ENCODE peak calls at places on chromosomes 7 and 10, in ten cellular contexts. One of them, this sample, is unnamed.

GRCh38 chr10:94403034-94403822 is 887 bp downstream of the TBC1D12 start:
- DNase-seq in uterus: peak; percentile 26
- DNase-seq in DND-41: no peak
- DNase-seq in Calu3: peak; percentile 56
- DNase-seq in sigmoid colon: peak; percentile 80
- DNase-seq in AG09319: no peak
- DNase-seq in dorsolateral prefrontal cortex: peak; percentile 38
- DNase-seq in bronchial epithelial cell: peak; percentile 81
- DNase-seq in GM06990: peak; percentile 81
- DNase-seq in Peyer's patch: peak; percentile 78
- DNase-seq in this sample: peak; percentile 28

GRCh38 chr10:35626971-35627507 is 15.1 kb downstream of the FZD8 start:
- DNase-seq in Peyer's patch: no peak
- DNase-seq in DND-41: no peak
- DNase-seq in uterus: no peak
- DNase-seq in AG09319: no peak
- DNase-seq in GM06990: no peak
- DNase-seq in Calu3: no peak
- DNase-seq in dorsolateral prefrontal cortex: no peak
- DNase-seq in sigmoid colon: no peak
- DNase-seq in bronchial epithelial cell: peak; percentile 59
- DNase-seq in this sample: no peak

GRCh38 chr7:45888185-45888992 is at the start of gene IGFBP1:
- DNase-seq in dorsolateral prefrontal cortex: no peak
- DNase-seq in bronchial epithelial cell: peak; percentile 7
- DNase-seq in uterus: no peak
- DNase-seq in GM06990: no peak
- DNase-seq in Peyer's patch: no peak
- DNase-seq in AG09319: no peak
- DNase-seq in DND-41: no peak
- DNase-seq in Calu3: peak; percentile 68
- DNase-seq in sigmoid colon: no peak
- DNase-seq in this sample: no peak

GRCh38 chr7:26485421-26486019 is 193.9 kb downstream of the SNX10 start:
- DNase-seq in DND-41: no peak
- DNase-seq in dorsolateral prefrontal cortex: no peak
- DNase-seq in bronchial epithelial cell: no peak
- DNase-seq in uterus: peak; percentile 35
- DNase-seq in Calu3: no peak
- DNase-seq in AG09319: no peak
- DNase-seq in Peyer's patch: no peak
- DNase-seq in GM06990: no peak
- DNase-seq in sigmoid colon: no peak
- DNase-seq in this sample: no peak

GRCh38 chr7:2470204-2471021 is 5.8 kb downstream of the GRIFIN start:
- DNase-seq in bronchial epithelial cell: no peak
- DNase-seq in dorsolateral prefrontal cortex: no peak
- DNase-seq in uterus: no peak
- DNase-seq in DND-41: no peak
- DNase-seq in GM06990: no peak
- DNase-seq in Peyer's patch: no peak
- DNase-seq in sigmoid colon: no peak
- DNase-seq in AG09319: no peak
- DNase-seq in Calu3: no peak
- DNase-seq in this sample: no peak

GRCh38 chr7:27647052-27647451 is 15.6 kb downstream of the HIBADH start:
- DNase-seq in GM06990: no peak
- DNase-seq in Peyer's patch: no peak
- DNase-seq in AG09319: no peak
- DNase-seq in Calu3: no peak
- DNase-seq in uterus: no peak
- DNase-seq in dorsolateral prefrontal cortex: no peak
- DNase-seq in sigmoid colon: no peak
- DNase-seq in bronchial epithelial cell: peak; percentile 85
- DNase-seq in DND-41: no peak
- DNase-seq in this sample: no peak

GRCh38 chr7:7274782-7275181 is 92.4 kb downstream of the C1GALT1 start:
- DNase-seq in GM06990: no peak
- DNase-seq in dorsolateral prefrontal cortex: no peak
- DNase-seq in Calu3: no peak
- DNase-seq in uterus: no peak
- DNase-seq in Peyer's patch: no peak
- DNase-seq in DND-41: no peak
- DNase-seq in AG09319: no peak
- DNase-seq in bronchial epithelial cell: peak; percentile 30
- DNase-seq in sigmoid colon: no peak
- DNase-seq in this sample: no peak

GRCh38 chr7:38903057-38903456 is 5.9 kb downstream of the VPS41 start:
- DNase-seq in sigmoid colon: no peak
- DNase-seq in uterus: no peak
- DNase-seq in bronchial epithelial cell: no peak
- DNase-seq in AG09319: no peak
- DNase-seq in dorsolateral prefrontal cortex: no peak
- DNase-seq in Peyer's patch: no peak
- DNase-seq in GM06990: no peak
- DNase-seq in Calu3: no peak
- DNase-seq in DND-41: no peak
- DNase-seq in this sample: no peak

GRCh38 chr10:99235872-99236626 is 397 bp upstream of the HPSE2 start:
- DNase-seq in DND-41: no peak
- DNase-seq in Peyer's patch: no peak
- DNase-seq in uterus: peak; percentile 24
- DNase-seq in AG09319: no peak
- DNase-seq in GM06990: no peak
- DNase-seq in sigmoid colon: no peak
- DNase-seq in bronchial epithelial cell: no peak
- DNase-seq in dorsolateral prefrontal cortex: no peak
- DNase-seq in Calu3: no peak
- DNase-seq in this sample: no peak

GRCh38 chr7:121954803-121955202 is 81.8 kb downstream of the PTPRZ1 start:
- DNase-seq in dorsolateral prefrontal cortex: no peak
- DNase-seq in AG09319: no peak
- DNase-seq in GM06990: no peak
- DNase-seq in sigmoid colon: no peak
- DNase-seq in uterus: no peak
- DNase-seq in DND-41: no peak
- DNase-seq in Calu3: no peak
- DNase-seq in Peyer's patch: no peak
- DNase-seq in bronchial epithelial cell: peak; percentile 65
- DNase-seq in this sample: no peak

GRCh38 chr10:60810437-60811182 is 32.3 kb downstream of the CDK1 start:
- DNase-seq in Calu3: peak; percentile 55
- DNase-seq in dorsolateral prefrontal cortex: no peak
- DNase-seq in uterus: no peak
- DNase-seq in bronchial epithelial cell: peak; percentile 49
- DNase-seq in sigmoid colon: no peak
- DNase-seq in DND-41: no peak
- DNase-seq in GM06990: no peak
- DNase-seq in AG09319: no peak
- DNase-seq in Peyer's patch: no peak
- DNase-seq in this sample: no peak

GRCh38 chr7:15007507-15007906 is 105.0 kb upstream of the DGKB start:
- DNase-seq in sigmoid colon: no peak
- DNase-seq in Calu3: peak; percentile 43
- DNase-seq in dorsolateral prefrontal cortex: no peak
- DNase-seq in uterus: no peak
- DNase-seq in DND-41: no peak
- DNase-seq in AG09319: no peak
- DNase-seq in bronchial epithelial cell: peak; percentile 23
- DNase-seq in GM06990: no peak
- DNase-seq in Peyer's patch: no peak
- DNase-seq in this sample: no peak

GRCh38 chr7:55280031-55280454 is 85.1 kb upstream of the LANCL2 start:
- DNase-seq in bronchial epithelial cell: peak; percentile 59
- DNase-seq in GM06990: peak; percentile 54
- DNase-seq in sigmoid colon: no peak
- DNase-seq in dorsolateral prefrontal cortex: peak; percentile 61
- DNase-seq in DND-41: peak; percentile 67
- DNase-seq in AG09319: peak; percentile 34
- DNase-seq in uterus: peak; percentile 53
- DNase-seq in Peyer's patch: no peak
- DNase-seq in Calu3: peak; percentile 84
- DNase-seq in this sample: peak; percentile 63
- TF ChIP-seq CTCF in bronchial epithelial cell: peak; percentile 65
- TF ChIP-seq CTCF in GM06990: peak; percentile 66
- TF ChIP-seq CTCF in sigmoid colon: peak; percentile 57
- TF ChIP-seq CTCF in dorsolateral prefrontal cortex: peak; percentile 75
- TF ChIP-seq CTCF in DND-41: peak; percentile 77
- TF ChIP-seq CTCF in AG09319: peak; percentile 65
- TF ChIP-seq CTCF in uterus: peak; percentile 71
- TF ChIP-seq CTCF in Peyer's patch: peak; percentile 20
- TF ChIP-seq CTCF in Calu3: peak; percentile 89
- TF ChIP-seq CTCF in this sample: no peak

GRCh38 chr10:43078986-43079273 is 2.1 kb downstream of the RET start:
- DNase-seq in bronchial epithelial cell: peak; percentile 9
- DNase-seq in uterus: no peak
- DNase-seq in Calu3: peak; percentile 60
- DNase-seq in GM06990: no peak
- DNase-seq in Peyer's patch: no peak
- DNase-seq in dorsolateral prefrontal cortex: no peak
- DNase-seq in DND-41: no peak
- DNase-seq in AG09319: no peak
- DNase-seq in sigmoid colon: no peak
- DNase-seq in this sample: no peak
- TF ChIP-seq CTCF in bronchial epithelial cell: peak; percentile 83
- TF ChIP-seq CTCF in uterus: no peak
- TF ChIP-seq CTCF in Calu3: peak; percentile 70
- TF ChIP-seq CTCF in GM06990: peak; percentile 66
- TF ChIP-seq CTCF in Peyer's patch: no peak
- TF ChIP-seq CTCF in dorsolateral prefrontal cortex: peak; percentile 52
- TF ChIP-seq CTCF in DND-41: no peak
- TF ChIP-seq CTCF in AG09319: peak; percentile 19
- TF ChIP-seq CTCF in sigmoid colon: peak; percentile 9
- TF ChIP-seq CTCF in this sample: no peak

GRCh38 chr7:156823441-156823840 is 69.5 kb downstream of the LMBR1 start:
- DNase-seq in Peyer's patch: no peak
- DNase-seq in Calu3: no peak
- DNase-seq in uterus: no peak
- DNase-seq in dorsolateral prefrontal cortex: no peak
- DNase-seq in sigmoid colon: no peak
- DNase-seq in DND-41: no peak
- DNase-seq in bronchial epithelial cell: peak; percentile 68
- DNase-seq in GM06990: no peak
- DNase-seq in AG09319: no peak
- DNase-seq in this sample: no peak

GRCh38 chr7:156833311-156833710 is 59.7 kb downstream of the LMBR1 start:
- DNase-seq in sigmoid colon: no peak
- DNase-seq in uterus: no peak
- DNase-seq in Peyer's patch: no peak
- DNase-seq in AG09319: no peak
- DNase-seq in bronchial epithelial cell: no peak
- DNase-seq in DND-41: no peak
- DNase-seq in dorsolateral prefrontal cortex: no peak
- DNase-seq in GM06990: no peak
- DNase-seq in Calu3: no peak
- DNase-seq in this sample: no peak

GRCh38 chr7:156829669-156830336 is 63.2 kb downstream of the LMBR1 start:
- DNase-seq in uterus: no peak
- DNase-seq in dorsolateral prefrontal cortex: no peak
- DNase-seq in bronchial epithelial cell: peak; percentile 41
- DNase-seq in Peyer's patch: no peak
- DNase-seq in sigmoid colon: no peak
- DNase-seq in AG09319: no peak
- DNase-seq in DND-41: no peak
- DNase-seq in GM06990: no peak
- DNase-seq in Calu3: no peak
- DNase-seq in this sample: no peak

GRCh38 chr7:156832195-156832877 is 60.6 kb downstream of the LMBR1 start:
- DNase-seq in GM06990: no peak
- DNase-seq in bronchial epithelial cell: no peak
- DNase-seq in Calu3: no peak
- DNase-seq in AG09319: no peak
- DNase-seq in uterus: no peak
- DNase-seq in Peyer's patch: no peak
- DNase-seq in DND-41: no peak
- DNase-seq in dorsolateral prefrontal cortex: no peak
- DNase-seq in sigmoid colon: no peak
- DNase-seq in this sample: no peak

DNA sequence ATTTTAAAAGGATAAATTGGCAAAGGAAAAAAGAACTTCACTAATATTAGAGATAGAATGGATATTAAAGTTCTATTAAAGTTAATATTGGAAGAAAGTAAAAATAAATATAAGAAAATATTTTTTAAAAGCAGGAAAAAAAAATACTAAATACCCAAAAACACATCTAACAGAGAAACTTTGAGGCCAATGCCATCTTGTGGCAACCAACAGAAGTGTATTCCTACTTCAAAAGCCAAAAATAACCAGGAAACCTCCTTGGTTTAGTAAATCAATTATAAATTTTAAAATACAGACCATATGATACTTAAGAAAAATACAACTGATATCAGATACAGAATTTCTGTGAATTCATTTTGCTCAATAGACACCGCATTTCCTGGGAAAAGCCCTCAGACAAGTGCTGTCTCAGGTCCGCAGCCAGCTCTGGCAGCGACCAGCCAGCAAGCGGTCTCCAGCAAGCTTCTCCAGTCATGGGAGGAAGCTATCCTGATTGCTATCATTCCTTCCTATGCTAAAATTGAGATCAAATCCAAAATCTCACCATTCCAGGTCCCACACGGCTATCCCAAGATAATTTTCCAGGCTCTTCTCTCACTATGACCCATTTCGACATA is 65.3 kb downstream of the LMBR1 start:
- DNase-seq in GM06990: no peak
- DNase-seq in dorsolateral prefrontal cortex: no peak
- DNase-seq in DND-41: no peak
- DNase-seq in uterus: no peak
- DNase-seq in Peyer's patch: no peak
- DNase-seq in bronchial epithelial cell: peak; percentile 24
- DNase-seq in Calu3: no peak
- DNase-seq in sigmoid colon: no peak
- DNase-seq in AG09319: no peak
- DNase-seq in this sample: no peak
- TF ChIP-seq CTCF in GM06990: peak; percentile 48
- TF ChIP-seq CTCF in dorsolateral prefrontal cortex: peak; percentile 64
- TF ChIP-seq CTCF in DND-41: peak; percentile 52
- TF ChIP-seq CTCF in uterus: no peak
- TF ChIP-seq CTCF in Peyer's patch: no peak
- TF ChIP-seq CTCF in bronchial epithelial cell: peak; percentile 10
- TF ChIP-seq CTCF in Calu3: peak; percentile 30
- TF ChIP-seq CTCF in sigmoid colon: peak; percentile 13
- TF ChIP-seq CTCF in AG09319: peak; percentile 53
- TF ChIP-seq CTCF in this sample: no peak

GRCh38 chr10:46541017-46541661 is 15.3 kb downstream of the GPRIN2 start:
- DNase-seq in GM06990: no peak
- DNase-seq in Calu3: peak; percentile 55
- DNase-seq in dorsolateral prefrontal cortex: no peak
- DNase-seq in DND-41: no peak
- DNase-seq in uterus: peak; percentile 17
- DNase-seq in bronchial epithelial cell: no peak
- DNase-seq in Peyer's patch: peak; percentile 77
- DNase-seq in AG09319: no peak
- DNase-seq in sigmoid colon: peak; percentile 64
- DNase-seq in this sample: peak; percentile 22
- TF ChIP-seq CTCF in GM06990: no peak
- TF ChIP-seq CTCF in Calu3: peak; percentile 61
- TF ChIP-seq CTCF in dorsolateral prefrontal cortex: no peak
- TF ChIP-seq CTCF in DND-41: no peak
- TF ChIP-seq CTCF in uterus: no peak
- TF ChIP-seq CTCF in bronchial epithelial cell: no peak
- TF ChIP-seq CTCF in Peyer's patch: no peak
- TF ChIP-seq CTCF in AG09319: peak; percentile 4
- TF ChIP-seq CTCF in sigmoid colon: no peak
- TF ChIP-seq CTCF in this sample: no peak